ENCODE peak calls at places on chromosome 7, in eight cellular contexts. X is stimulated activated CD4-positive, alpha-beta T cell treated with anti-CD3 and anti-CD28 coated beads, Interleukin-2, amount 100 ng/mL, for 4 hours; D is Ammon's horn; S is KBM-7; N is NCI-H1092; L is A172; Y is lung; J is GM12892. F is an unnamed sample.

GRCh38 chr7:111012799-111013675 is 77.9 kb upstream of the LRRN3 start:
- DNase-seq in X (peak), Y (peak), J (peak), S (peak), L (no peak), N (no peak), D (no peak), F (no peak)

GRCh38 chr7:158097511-158098124 is 490.0 kb downstream of the PTPRN2 start:
- DNase-seq in D (no peak), L (peak), Y (no peak), S (no peak), X (no peak), J (no peak), N (no peak), F (no peak)

GRCh38 chr7:144122876-144123275 is at the start of gene OR2A14:
- DNase-seq in D (no peak), N (no peak), J (no peak), Y (no peak), X (no peak), L (no peak), S (no peak), F (no peak)

GRCh38 chr7:124775422-124775821 is 9.8 kb upstream of the GPR37 start:
- DNase-seq in N (no peak), S (no peak), Y (no peak), L (no peak), X (no peak), D (no peak), J (no peak), F (no peak)

GRCh38 chr7:79301419-79301818 is 152.0 kb downstream of the MAGI2 start:
- DNase-seq in S (no peak), X (no peak), Y (no peak), J (no peak), D (no peak), N (no peak), L (no peak), F (no peak)

GRCh38 chr7:72053273-72053672 is 358.9 kb downstream of the CALN1 start:
- DNase-seq in N (no peak), Y (no peak), D (no peak), L (no peak), J (no peak), S (no peak), X (no peak), F (no peak)

GRCh38 chr7:27834179-27834921 is 94.4 kb downstream of the TAX1BP1 start:
- DNase-seq in D (no peak), N (no peak), L (no peak), S (no peak), J (no peak), X (no peak), Y (no peak), F (no peak)

GRCh38 chr7:876972-877311 is 588 bp downstream of the GET4 start:
- DNase-seq in J (no peak), S (peak), L (peak), X (no peak), Y (no peak), N (no peak), D (no peak), F (peak)

GRCh38 chr7:137772748-137773147 is 74.0 kb downstream of the DGKI start:
- DNase-seq in Y (no peak), X (no peak), N (no peak), D (peak), S (no peak), L (peak), J (no peak), F (no peak)

GRCh38 chr7:131500357-131500756 is 56.1 kb downstream of the PODXL start:
- DNase-seq in X (no peak), S (no peak), J (no peak), Y (no peak), D (no peak), N (no peak), L (no peak), F (no peak)

GRCh38 chr7:47606176-47606575 is 24.3 kb upstream of the TNS3 start:
- DNase-seq in D (no peak), N (no peak), S (no peak), Y (no peak), X (no peak), L (no peak), J (no peak), F (no peak)

GRCh38 chr7:12322903-12323300 is 80.8 kb downstream of the VWDE start:
- DNase-seq in S (no peak), L (peak), N (no peak), D (no peak), J (no peak), Y (no peak), X (no peak), F (no peak)

GRCh38 chr7:133853706-133854276 is 273.3 kb upstream of the LRGUK start:
- DNase-seq in Y (peak), D (no peak), L (peak), X (no peak), N (peak), J (peak), S (peak), F (peak)

F was measured in OCI-M1.